ENCODE peak calls at places on chromosomes 3 and 15, in eight cellular contexts. Y, L, J, P, H, X, O and E are unnamed samples.

GRCh38 chr3:106813742-106814141 is 563.5 kb upstream of the CCDC54 start:
- DNase-seq in H (no peak), Y (no peak), J (no peak), L (no peak), O (no peak), P (no peak), X (no peak), E (no peak)

GRCh38 chr3:142029052-142029642 is 120.2 kb downstream of the TFDP2 start:
- DNase-seq in J (no peak), H (no peak), L (no peak), Y (peak), X (no peak), P (no peak), O (no peak), E (no peak)

GRCh38 chr15:56099311-56099710 is 105.9 kb upstream of the NEDD4 start:
- DNase-seq in H (no peak), P (no peak), Y (no peak), L (no peak), X (no peak), O (no peak), J (no peak), E (no peak)

GRCh38 chr3:193061157-193061556 is 143.5 kb upstream of the MB21D2 start:
- DNase-seq in O (no peak), J (no peak), P (no peak), L (no peak), Y (no peak), H (no peak), X (no peak), E (no peak)

GRCh38 chr3:104005815-104006214 is 1360.9 kb upstream of the ALCAM start:
- DNase-seq in L (no peak), H (no peak), P (no peak), J (no peak), X (no peak), Y (no peak), O (no peak), E (no peak)

GRCh38 chr3:51966016-51966415 is 1.2 kb downstream of the PCBP4 start:
- DNase-seq in X (no peak), P (no peak), Y (no peak), J (no peak), H (no peak), L (peak), O (no peak), E (no peak)

GRCh38 chr15:68431792-68432401 is at the start of gene ITGA11:
- DNase-seq in J (no peak), L (peak), X (no peak), Y (peak), H (no peak), P (peak), O (peak), E (no peak)

GRCh38 chr3:128411574-128412064 is 55.1 kb downstream of the DNAJB8 start:
- DNase-seq in P (no peak), L (no peak), Y (no peak), H (no peak), X (no peak), J (no peak), O (no peak), E (no peak)

GRCh38 chr15:36797128-36797527 is 217.7 kb downstream of the CDIN1 start:
- DNase-seq in L (no peak), O (no peak), P (no peak), J (no peak), H (no peak), X (no peak), Y (no peak), E (no peak)